ENCODE peak calls at places on chromosomes 7 and 10, in five cellular contexts. Y, J, T, C and Z are unnamed samples.

GRCh38 chr7:157224627-157225026 is 85.9 kb downstream of the UBE3C start:
- DNase-seq in Y (peak; percentile 42), J (no peak), T (peak; percentile 6), C (no peak), Z (no peak)

GRCh38 chr10:120945801-120946302 is 94.7 kb downstream of the WDR11 start:
- DNase-seq in Y (no peak), J (no peak), T (no peak), C (no peak), Z (peak; percentile 89)

GRCh38 chr7:26083113-26083512 is 68.9 kb upstream of the NFE2L3 start:
- DNase-seq in Y (no peak), J (no peak), T (no peak), C (no peak), Z (no peak)

GRCh38 chr7:121797283-121798037 is 75.5 kb upstream of the PTPRZ1 start:
- DNase-seq in Y (no peak), J (no peak), T (no peak), C (no peak), Z (no peak)

GRCh38 chr10:7984896-7985295 is 69.6 kb upstream of the GATA3 start:
- DNase-seq in Y (peak; percentile 30), J (no peak), T (no peak), C (no peak), Z (no peak)

GRCh38 chr10:111102381-111102973 is 25.6 kb downstream of the ADRA2A start:
- DNase-seq in Y (no peak), J (no peak), T (no peak), C (no peak), Z (no peak)

GRCh38 chr10:89889610-89890009 is 188.2 kb downstream of the KIF20B start:
- DNase-seq in Y (no peak), J (no peak), T (no peak), C (no peak), Z (no peak)

GRCh38 chr10:31320179-31320597 is 1.2 kb downstream of the ZEB1 start:
- DNase-seq in Y (no peak), J (peak; percentile 22), T (peak; percentile 69), C (peak; percentile 49), Z (peak; percentile 19)

GRCh38 chr7:105591522-105591921 is 10.2 kb upstream of the EFCAB10 start:
- DNase-seq in Y (no peak), J (no peak), T (no peak), C (no peak), Z (no peak)

GRCh38 chr10:6843477-6843876 is 263.4 kb upstream of the PRKCQ start:
- DNase-seq in Y (no peak), J (no peak), T (no peak), C (no peak), Z (no peak)

GRCh38 chr7:78967046-78967445 is 486.4 kb downstream of the MAGI2 start:
- DNase-seq in Y (peak; percentile 47), J (no peak), T (no peak), C (no peak), Z (no peak)

GRCh38 chr7:37038706-37039105 is 314.4 kb upstream of the AOAH start:
- DNase-seq in Y (no peak), J (no peak), T (no peak), C (no peak), Z (no peak)

GRCh38 chr10:125107166-125107949 is 53.0 kb downstream of the CTBP2 start:
- DNase-seq in Y (no peak), J (no peak), T (no peak), C (no peak), Z (no peak)

GRCh38 chr10:33215154-33215553 is 119.3 kb downstream of the NRP1 start:
- DNase-seq in Y (peak; percentile 34), J (no peak), T (no peak), C (no peak), Z (no peak)

GRCh38 chr10:74480778-74481177 is 329.8 kb downstream of the ADK start:
- DNase-seq in Y (no peak), J (no peak), T (no peak), C (no peak), Z (no peak)

GRCh38 chr10:33073641-33074410 is 115.8 kb upstream of the ITGB1 start:
- DNase-seq in Y (no peak), J (no peak), T (no peak), C (no peak), Z (no peak)

GRCh38 chr7:5824297-5824610 is 42.8 kb upstream of the RNF216 start:
- DNase-seq in Y (no peak), J (no peak), T (peak; percentile 77), C (no peak), Z (no peak)

GRCh38 chr10:72828294-72828693 is 65.2 kb upstream of the OIT3 start:
- DNase-seq in Y (no peak), J (no peak), T (no peak), C (no peak), Z (no peak)

GRCh38 chr7:930975-931758 is 23.3 kb downstream of the ADAP1 start:
- DNase-seq in Y (no peak), J (no peak), T (no peak), C (peak; percentile 6), Z (no peak)

GRCh38 chr10:809671-810350 is 120.3 kb upstream of the DIP2C start:
- DNase-seq in Y (no peak), J (no peak), T (no peak), C (no peak), Z (no peak)

GRCh38 chr10:72009430-72010081 is 45.4 kb downstream of the CHST3 start:
- DNase-seq in Y (peak; percentile 99), J (peak; percentile 49), T (no peak), C (peak; percentile 93), Z (peak; percentile 93)

GRCh38 chr7:74233655-74234280 is 20.4 kb downstream of the RFC2 start:
- DNase-seq in Y (peak; percentile 98), J (no peak), T (no peak), C (no peak), Z (no peak)

GRCh38 chr7:135743907-135744789 is 4.5 kb downstream of the FAM180A start:
- DNase-seq in Y (no peak), J (no peak), T (no peak), C (peak; percentile 28), Z (no peak)

GRCh38 chr7:108448777-108449576 is 7.3 kb downstream of the NRCAM start:
- DNase-seq in Y (no peak), J (no peak), T (no peak), C (no peak), Z (no peak)